ENCODE peak calls at places on chromosomes 7 and 10, in six cellular contexts. R is choroid plexus epithelial cell, Z is GM13976, N is ovary, G is stomach, D is mucosa of descending colon. P is an unnamed sample.

GRCh38 chr10:7710446-7710845 is 7.3 kb downstream of the ITIH2 start:
- DNase-seq in G (no peak), R (no peak), D (no peak), Z (no peak), N (no peak), P (no peak)

GRCh38 chr10:87862644-87863101 is 660 bp downstream of the KLLN start:
- DNase-seq in N (no peak), G (peak), R (no peak), D (no peak), Z (no peak), P (no peak)

GRCh38 chr7:82507365-82507975 is 63.9 kb upstream of the CACNA2D1 start:
- DNase-seq in Z (no peak), G (no peak), N (no peak), R (no peak), D (peak), P (no peak)

GRCh38 chr10:102741848-102742247 is 1.9 kb upstream of the WBP1L start:
- DNase-seq in N (no peak), Z (no peak), D (no peak), R (no peak), G (no peak), P (no peak)

GRCh38 chr7:90788057-90788456 is 191.9 kb downstream of the CDK14 start:
- DNase-seq in G (no peak), N (no peak), D (no peak), R (peak), Z (no peak), P (no peak)

GRCh38 chr7:30468791-30469190 is 9.8 kb downstream of the NOD1 start:
- DNase-seq in D (no peak), R (peak), N (peak), Z (no peak), G (no peak), P (no peak)

GRCh38 chr10:60048146-60048545 is 141.8 kb upstream of the CCDC6 start:
- DNase-seq in D (peak), R (peak), Z (no peak), G (peak), N (no peak), P (no peak)

GRCh38 chr10:132511692-132512442 is 25.7 kb upstream of the INPP5A start:
- DNase-seq in D (no peak), R (no peak), Z (peak), G (no peak), N (no peak), P (no peak)

GRCh38 chr10:113997428-113997827 is 46.2 kb upstream of the ADRB1 start:
- DNase-seq in Z (no peak), D (peak), G (no peak), N (no peak), R (peak), P (no peak)

GRCh38 chr7:146961617-146962016 is 845.0 kb downstream of the CNTNAP2 start:
- DNase-seq in Z (no peak), R (peak), G (no peak), N (no peak), D (no peak), P (no peak)

GRCh38 chr10:78588194-78588811 is 480.5 kb upstream of the ZMIZ1 start:
- DNase-seq in R (peak), Z (no peak), N (no peak), G (no peak), D (peak), P (no peak)

GRCh38 chr10:93440591-93441012 is 41.5 kb downstream of the MYOF start:
- DNase-seq in R (peak), Z (no peak), N (no peak), D (no peak), G (no peak), P (no peak)

GRCh38 chr7:54541941-54542618 is at the start of gene VSTM2A:
- DNase-seq in N (peak), D (peak), G (no peak), Z (peak), R (no peak), P (no peak)

GRCh38 chr10:47299989-47300931 is at the start of gene GDF10:
- DNase-seq in G (no peak), R (peak), Z (no peak), N (peak), D (no peak), P (no peak)

GRCh38 chr7:103446046-103446520 is at the start of gene SLC26A5:
- DNase-seq in R (no peak), N (no peak), G (peak), Z (no peak), D (peak), P (no peak)

GRCh38 chr10:30199376-30200018 is 140.1 kb upstream of the JCAD start:
- DNase-seq in G (no peak), Z (no peak), N (no peak), D (no peak), R (no peak), P (no peak)

GRCh38 chr10:60817135-60817805 is 39.0 kb downstream of the CDK1 start:
- DNase-seq in Z (no peak), R (no peak), N (no peak), G (no peak), D (peak), P (no peak)

GRCh38 chr10:10831085-10831484 is 186.6 kb upstream of the CELF2 start:
- DNase-seq in D (no peak), R (peak), G (no peak), Z (no peak), N (no peak), P (no peak)

GRCh38 chr7:134845461-134845860 is 66.0 kb downstream of the CALD1 start:
- DNase-seq in D (no peak), G (no peak), N (no peak), Z (peak), R (no peak), P (peak)
- TF ChIP-seq CTCF in D (no peak), G (no peak), N (no peak), Z (no peak), R (peak), P (peak)

DNA sequence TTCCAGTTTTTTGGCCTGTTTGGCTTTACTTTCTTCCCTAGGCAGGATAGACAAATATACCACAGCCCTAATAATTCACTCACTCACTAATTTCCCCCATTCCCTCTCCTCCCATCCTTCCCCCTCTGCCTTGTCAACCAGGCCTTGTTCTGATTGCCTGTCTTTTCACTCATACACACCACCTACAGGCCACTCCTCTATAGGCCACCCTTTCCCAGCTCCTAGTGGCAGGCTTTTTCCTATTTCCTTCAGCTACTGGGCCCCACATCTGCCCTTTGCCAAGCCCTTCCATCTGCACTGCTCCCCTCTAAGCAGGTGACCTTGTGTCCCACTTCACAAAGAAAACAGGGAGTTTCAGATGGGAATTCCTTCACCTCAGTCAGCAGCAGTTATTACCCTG is 59.8 kb upstream of the MSRB2 start:
- DNase-seq in R (peak), N (no peak), Z (no peak), G (no peak), D (no peak), P (no peak)
- TF ChIP-seq CTCF in R (peak), N (no peak), Z (no peak), G (no peak), D (no peak), P (peak)

GRCh38 chr7:148156248-148156647 is 434.3 kb upstream of the C7orf33 start:
- DNase-seq in N (no peak), G (no peak), D (no peak), Z (no peak), R (peak), P (no peak)
- TF ChIP-seq CTCF in N (no peak), G (no peak), D (no peak), Z (no peak), R (no peak), P (no peak)

GRCh38 chr7:100629117-100629711 is 12.1 kb downstream of the TFR2 start:
- DNase-seq in D (no peak), Z (peak), R (peak), G (peak), N (no peak), P (peak)
- TF ChIP-seq CTCF in D (no peak), Z (peak), R (peak), G (no peak), N (no peak), P (peak)

P was measured in GM12865.